ENCODE peak calls at places on chromosomes 12 and 14, in eight cellular contexts. One of them, this sample, is unnamed.

GRCh38 chr12:71602745-71603577 is 60.7 kb downstream of the ZFC3H1 start:
- DNase-seq in left ventricle myocardium inferior: no peak
- DNase-seq in AG04450: no peak
- DNase-seq in psoas muscle: no peak
- DNase-seq in GM23338: no peak
- DNase-seq in testis: no peak
- DNase-seq in aorta: no peak
- DNase-seq in colonic mucosa: no peak
- DNase-seq in this sample: no peak

GRCh38 chr14:101458536-101459391 is 102.5 kb upstream of the DIO3 start:
- DNase-seq in left ventricle myocardium inferior: no peak
- DNase-seq in AG04450: no peak
- DNase-seq in psoas muscle: no peak
- DNase-seq in GM23338: peak
- DNase-seq in testis: no peak
- DNase-seq in aorta: peak
- DNase-seq in colonic mucosa: no peak
- DNase-seq in this sample: no peak

GRCh38 chr14:31718985-31719384 is 157.8 kb downstream of the NUBPL start:
- DNase-seq in left ventricle myocardium inferior: no peak
- DNase-seq in AG04450: no peak
- DNase-seq in psoas muscle: no peak
- DNase-seq in GM23338: no peak
- DNase-seq in testis: no peak
- DNase-seq in aorta: no peak
- DNase-seq in colonic mucosa: no peak
- DNase-seq in this sample: no peak

GRCh38 chr12:88298761-88299242 is 156.7 kb downstream of the TMTC3 start:
- DNase-seq in left ventricle myocardium inferior: no peak
- DNase-seq in AG04450: no peak
- DNase-seq in psoas muscle: no peak
- DNase-seq in GM23338: peak
- DNase-seq in testis: no peak
- DNase-seq in aorta: no peak
- DNase-seq in colonic mucosa: no peak
- DNase-seq in this sample: no peak

GRCh38 chr12:90729741-90730140 is 225.2 kb downstream of the CCER1 start:
- DNase-seq in left ventricle myocardium inferior: no peak
- DNase-seq in AG04450: no peak
- DNase-seq in psoas muscle: no peak
- DNase-seq in GM23338: no peak
- DNase-seq in testis: no peak
- DNase-seq in aorta: no peak
- DNase-seq in colonic mucosa: no peak
- DNase-seq in this sample: no peak

GRCh38 chr14:89391123-89391522 is 25.9 kb downstream of the FOXN3 start:
- DNase-seq in left ventricle myocardium inferior: no peak
- DNase-seq in AG04450: no peak
- DNase-seq in psoas muscle: no peak
- DNase-seq in GM23338: no peak
- DNase-seq in testis: no peak
- DNase-seq in aorta: no peak
- DNase-seq in colonic mucosa: no peak
- DNase-seq in this sample: no peak

GRCh38 chr14:99516156-99517045 is 35.2 kb downstream of the CCNK start:
- DNase-seq in left ventricle myocardium inferior: no peak
- DNase-seq in AG04450: no peak
- DNase-seq in psoas muscle: peak
- DNase-seq in GM23338: no peak
- DNase-seq in testis: no peak
- DNase-seq in aorta: peak
- DNase-seq in colonic mucosa: no peak
- DNase-seq in this sample: peak

GRCh38 chr12:127722651-127723050 is 544.3 kb upstream of the TMEM132C start:
- DNase-seq in left ventricle myocardium inferior: no peak
- DNase-seq in AG04450: no peak
- DNase-seq in psoas muscle: no peak
- DNase-seq in GM23338: no peak
- DNase-seq in testis: no peak
- DNase-seq in aorta: no peak
- DNase-seq in colonic mucosa: no peak
- DNase-seq in this sample: peak

GRCh38 chr12:103589517-103589916 is 2.4 kb downstream of the STAB2 start:
- DNase-seq in left ventricle myocardium inferior: no peak
- DNase-seq in AG04450: no peak
- DNase-seq in psoas muscle: no peak
- DNase-seq in GM23338: no peak
- DNase-seq in testis: no peak
- DNase-seq in aorta: no peak
- DNase-seq in colonic mucosa: no peak
- DNase-seq in this sample: no peak

GRCh38 chr12:124276337-124276736 is 18.6 kb upstream of the RFLNA start:
- DNase-seq in left ventricle myocardium inferior: no peak
- DNase-seq in AG04450: no peak
- DNase-seq in psoas muscle: no peak
- DNase-seq in GM23338: no peak
- DNase-seq in testis: no peak
- DNase-seq in aorta: no peak
- DNase-seq in colonic mucosa: no peak
- DNase-seq in this sample: no peak

GRCh38 chr14:49769581-49770211 is 1.7 kb downstream of the KLHDC2 start:
- DNase-seq in left ventricle myocardium inferior: no peak
- DNase-seq in AG04450: no peak
- DNase-seq in psoas muscle: no peak
- DNase-seq in GM23338: no peak
- DNase-seq in testis: no peak
- DNase-seq in aorta: no peak
- DNase-seq in colonic mucosa: peak
- DNase-seq in this sample: peak

GRCh38 chr14:100592461-100592871 is 5.2 kb upstream of the BEGAIN start:
- DNase-seq in left ventricle myocardium inferior: no peak
- DNase-seq in AG04450: no peak
- DNase-seq in psoas muscle: no peak
- DNase-seq in GM23338: no peak
- DNase-seq in testis: no peak
- DNase-seq in aorta: peak
- DNase-seq in colonic mucosa: no peak
- DNase-seq in this sample: no peak

GRCh38 chr12:43979450-43979849 is 143.6 kb downstream of the TMEM117 start:
- DNase-seq in left ventricle myocardium inferior: no peak
- DNase-seq in AG04450: no peak
- DNase-seq in psoas muscle: no peak
- DNase-seq in GM23338: no peak
- DNase-seq in testis: no peak
- DNase-seq in aorta: no peak
- DNase-seq in colonic mucosa: no peak
- DNase-seq in this sample: no peak

GRCh38 chr14:28769358-28769757 is 2.8 kb downstream of the FOXG1 start:
- DNase-seq in left ventricle myocardium inferior: no peak
- DNase-seq in AG04450: no peak
- DNase-seq in psoas muscle: no peak
- DNase-seq in GM23338: no peak
- DNase-seq in testis: no peak
- DNase-seq in aorta: no peak
- DNase-seq in colonic mucosa: no peak
- DNase-seq in this sample: no peak

GRCh38 chr14:90839889-90840266 is 23.6 kb upstream of the TTC7B start:
- DNase-seq in left ventricle myocardium inferior: no peak
- DNase-seq in AG04450: no peak
- DNase-seq in psoas muscle: no peak
- DNase-seq in GM23338: no peak
- DNase-seq in testis: peak
- DNase-seq in aorta: no peak
- DNase-seq in colonic mucosa: no peak
- DNase-seq in this sample: no peak

GRCh38 chr12:125092872-125093680 is 27.8 kb downstream of the AACS start:
- DNase-seq in left ventricle myocardium inferior: peak
- DNase-seq in AG04450: no peak
- DNase-seq in psoas muscle: peak
- DNase-seq in GM23338: peak
- DNase-seq in testis: no peak
- DNase-seq in aorta: no peak
- DNase-seq in colonic mucosa: peak
- DNase-seq in this sample: no peak

GRCh38 chr12:113405687-113406086 is 2.0 kb upstream of the SDS start:
- DNase-seq in left ventricle myocardium inferior: no peak
- DNase-seq in AG04450: no peak
- DNase-seq in psoas muscle: no peak
- DNase-seq in GM23338: peak
- DNase-seq in testis: no peak
- DNase-seq in aorta: no peak
- DNase-seq in colonic mucosa: no peak
- DNase-seq in this sample: no peak

GRCh38 chr12:113400362-113400761 is 3.3 kb downstream of the SDS start:
- DNase-seq in left ventricle myocardium inferior: no peak
- DNase-seq in AG04450: no peak
- DNase-seq in psoas muscle: no peak
- DNase-seq in GM23338: no peak
- DNase-seq in testis: no peak
- DNase-seq in aorta: no peak
- DNase-seq in colonic mucosa: no peak
- DNase-seq in this sample: no peak

GRCh38 chr12:113402586-113403260 is 964 bp downstream of the SDS start:
- DNase-seq in left ventricle myocardium inferior: no peak
- DNase-seq in AG04450: no peak
- DNase-seq in psoas muscle: no peak
- DNase-seq in GM23338: no peak
- DNase-seq in testis: no peak
- DNase-seq in aorta: no peak
- DNase-seq in colonic mucosa: no peak
- DNase-seq in this sample: no peak

GRCh38 chr12:113401066-113402000 is 2.4 kb downstream of the SDS start:
- DNase-seq in left ventricle myocardium inferior: no peak
- DNase-seq in AG04450: no peak
- DNase-seq in psoas muscle: no peak
- DNase-seq in GM23338: no peak
- DNase-seq in testis: no peak
- DNase-seq in aorta: no peak
- DNase-seq in colonic mucosa: no peak
- DNase-seq in this sample: no peak

GRCh38 chr12:113403435-113404415 is at the start of gene SDS:
- DNase-seq in left ventricle myocardium inferior: peak
- DNase-seq in AG04450: peak
- DNase-seq in psoas muscle: no peak
- DNase-seq in GM23338: no peak
- DNase-seq in testis: peak
- DNase-seq in aorta: no peak
- DNase-seq in colonic mucosa: peak
- DNase-seq in this sample: no peak
- H3K4me3 ChIP-seq in left ventricle myocardium inferior: peak
- H3K4me3 ChIP-seq in AG04450: no peak
- H3K4me3 ChIP-seq in psoas muscle: peak
- H3K4me3 ChIP-seq in GM23338: no peak
- H3K4me3 ChIP-seq in testis: no peak
- H3K4me3 ChIP-seq in aorta: no peak
- H3K4me3 ChIP-seq in colonic mucosa: no peak
- H3K4me3 ChIP-seq in this sample: no peak

GRCh38 chr12:68674376-68674775 is 12.4 kb upstream of the NUP107 start:
- DNase-seq in left ventricle myocardium inferior: no peak
- DNase-seq in AG04450: no peak
- DNase-seq in psoas muscle: no peak
- DNase-seq in GM23338: no peak
- DNase-seq in testis: no peak
- DNase-seq in aorta: no peak
- DNase-seq in colonic mucosa: no peak
- DNase-seq in this sample: no peak
- H3K4me3 ChIP-seq in left ventricle myocardium inferior: no peak
- H3K4me3 ChIP-seq in AG04450: no peak
- H3K4me3 ChIP-seq in psoas muscle: no peak
- H3K4me3 ChIP-seq in GM23338: no peak
- H3K4me3 ChIP-seq in testis: no peak
- H3K4me3 ChIP-seq in aorta: no peak
- H3K4me3 ChIP-seq in colonic mucosa: no peak
- H3K4me3 ChIP-seq in this sample: no peak

DNA sequence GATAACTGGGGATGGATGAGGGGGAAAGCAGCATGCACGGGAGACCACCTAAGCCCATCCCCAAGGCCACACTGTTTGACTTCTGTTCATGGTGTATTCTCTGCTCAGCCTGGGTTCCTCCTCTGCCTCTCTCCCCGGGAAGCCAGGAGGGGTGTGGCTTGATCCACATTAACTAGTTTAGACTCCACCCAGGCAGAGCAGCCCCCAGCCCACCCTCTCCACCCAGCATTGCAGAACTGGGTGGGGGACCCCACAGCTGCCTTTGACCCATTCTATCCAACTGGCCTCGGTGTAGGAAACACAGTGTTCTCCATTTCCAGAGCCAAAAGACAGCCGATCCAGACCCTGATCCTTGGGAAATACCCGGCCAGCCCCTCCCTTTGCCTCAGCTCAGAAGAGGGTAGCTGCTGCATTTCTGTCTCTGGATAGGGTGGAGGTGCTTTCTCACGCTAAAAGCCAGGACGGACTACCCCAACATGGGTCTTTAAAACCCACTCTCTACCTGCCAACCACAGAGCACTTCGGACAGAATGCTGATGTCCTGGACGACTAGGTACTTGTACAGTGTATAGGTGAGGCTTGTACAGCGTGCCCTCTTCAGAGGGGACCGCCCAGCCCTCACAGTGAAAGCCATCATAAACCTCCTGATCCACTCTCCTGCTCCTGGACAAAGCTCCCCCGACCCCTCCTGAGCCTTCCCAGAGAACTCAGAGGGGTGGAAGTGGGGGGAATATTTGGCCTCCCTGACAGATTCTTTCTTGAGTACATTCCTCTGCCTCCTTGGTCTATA is 9.4 kb downstream of the SPRYD3 start:
- DNase-seq in left ventricle myocardium inferior: peak
- DNase-seq in AG04450: no peak
- DNase-seq in psoas muscle: peak
- DNase-seq in GM23338: no peak
- DNase-seq in testis: peak
- DNase-seq in aorta: peak
- DNase-seq in colonic mucosa: peak
- DNase-seq in this sample: no peak
- H3K4me3 ChIP-seq in left ventricle myocardium inferior: no peak
- H3K4me3 ChIP-seq in AG04450: no peak
- H3K4me3 ChIP-seq in psoas muscle: no peak
- H3K4me3 ChIP-seq in GM23338: no peak
- H3K4me3 ChIP-seq in testis: no peak
- H3K4me3 ChIP-seq in aorta: no peak
- H3K4me3 ChIP-seq in colonic mucosa: no peak
- H3K4me3 ChIP-seq in this sample: no peak

DNA sequence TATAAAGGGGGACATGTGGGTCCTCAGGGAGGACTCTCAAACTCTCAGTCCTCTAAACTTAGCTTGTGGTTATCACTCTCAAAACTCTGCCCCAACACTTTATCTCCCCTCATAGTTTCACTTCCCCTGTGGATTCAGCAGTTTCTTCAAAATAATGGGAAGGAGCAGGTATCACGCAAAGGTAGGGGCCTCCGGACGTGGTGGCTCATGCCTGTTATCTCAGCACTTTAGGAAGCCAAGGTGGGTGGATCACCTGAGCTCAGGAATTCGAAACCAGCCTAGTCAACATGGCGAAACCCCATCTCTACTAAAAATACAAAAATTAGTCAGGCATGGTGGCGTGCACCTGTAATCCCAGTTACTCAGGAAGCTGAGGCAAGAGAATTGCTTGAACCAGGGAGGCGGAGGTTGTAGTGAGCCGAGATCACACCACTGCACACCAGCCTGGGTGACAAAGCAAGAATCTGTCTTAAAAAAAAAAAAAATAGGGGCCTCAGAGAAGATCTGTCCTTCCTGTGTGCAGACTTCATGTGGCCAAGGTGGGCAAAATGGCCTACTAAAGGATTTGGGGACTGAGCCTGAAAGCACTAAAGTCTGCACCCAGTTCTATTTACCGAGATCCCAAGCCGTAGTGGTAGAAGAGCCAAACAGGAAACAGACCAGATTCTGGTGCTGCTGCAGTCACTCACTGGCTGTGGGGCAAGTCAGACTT is 6.4 kb downstream of the ITGB7 start:
- DNase-seq in left ventricle myocardium inferior: no peak
- DNase-seq in AG04450: no peak
- DNase-seq in psoas muscle: no peak
- DNase-seq in GM23338: no peak
- DNase-seq in testis: no peak
- DNase-seq in aorta: no peak
- DNase-seq in colonic mucosa: no peak
- DNase-seq in this sample: no peak
- H3K4me3 ChIP-seq in left ventricle myocardium inferior: no peak
- H3K4me3 ChIP-seq in AG04450: no peak
- H3K4me3 ChIP-seq in psoas muscle: no peak
- H3K4me3 ChIP-seq in GM23338: no peak
- H3K4me3 ChIP-seq in testis: no peak
- H3K4me3 ChIP-seq in aorta: no peak
- H3K4me3 ChIP-seq in colonic mucosa: no peak
- H3K4me3 ChIP-seq in this sample: no peak

This sample was measured in WERI-Rb-1.